ENCODE peak calls at places on chromosomes 2 and 18, in ten cellular contexts. S, O, Y, Z, F, R, X, L, D and K are unnamed samples.

GRCh38 chr2:158994920-158995676 is 26.7 kb downstream of the TANC1 start:
- DNase-seq in Z (no peak), F (peak; percentile 49), L (no peak), D (no peak), Y (no peak), O (no peak), X (no peak), R (no peak), S (peak; percentile 49), K (no peak)

GRCh38 chr2:176150338-176151198 is 782 bp upstream of the HOXD4 start:
- DNase-seq in Y (no peak), S (no peak), O (no peak), X (no peak), R (no peak), Z (no peak), L (no peak), D (no peak), F (no peak), K (no peak)

GRCh38 chr2:14543284-14543683 is 89.2 kb upstream of the LRATD1 start:
- DNase-seq in L (peak; percentile 24), R (no peak), Z (no peak), O (no peak), Y (no peak), X (no peak), F (no peak), S (peak; percentile 6), D (no peak), K (no peak)

GRCh38 chr2:236903978-236904377 is 181.7 kb upstream of the COPS8 start:
- DNase-seq in L (no peak), X (no peak), D (no peak), S (no peak), R (no peak), Y (no peak), O (no peak), Z (no peak), F (peak; percentile 69), K (no peak)

GRCh38 chr18:6401687-6402086 is 13.0 kb downstream of the L3MBTL4 start:
- DNase-seq in S (no peak), X (no peak), D (no peak), F (no peak), R (no peak), O (no peak), L (no peak), Y (no peak), Z (no peak), K (no peak)

GRCh38 chr2:121177905-121178304 is 107.1 kb downstream of the TFCP2L1 start:
- DNase-seq in L (no peak), Z (no peak), D (no peak), F (no peak), S (no peak), X (no peak), Y (no peak), O (no peak), R (no peak), K (no peak)

GRCh38 chr2:148031152-148031551 is 10.3 kb downstream of the MBD5 start:
- DNase-seq in S (no peak), X (no peak), L (no peak), Y (no peak), R (no peak), D (no peak), O (no peak), F (no peak), Z (no peak), K (no peak)

GRCh38 chr2:95073856-95074662 is 47.5 kb downstream of the MRPS5 start:
- DNase-seq in S (no peak), X (no peak), R (no peak), F (no peak), Z (no peak), Y (no peak), O (no peak), L (no peak), D (no peak), K (no peak)

GRCh38 chr2:180255981-180256380 is 248.9 kb upstream of the CWC22 start:
- DNase-seq in Y (no peak), X (no peak), S (no peak), Z (no peak), F (no peak), O (no peak), L (no peak), R (no peak), D (no peak), K (no peak)

GRCh38 chr2:241885701-241886643 is 16.4 kb downstream of the RTP5 start:
- DNase-seq in R (no peak), L (peak; percentile 53), F (no peak), Y (no peak), D (peak; percentile 67), O (no peak), Z (no peak), S (peak; percentile 13), X (no peak), K (no peak)

GRCh38 chr2:11822746-11823411 is 76.4 kb downstream of the LPIN1 start:
- DNase-seq in Z (no peak), F (peak; percentile 23), S (no peak), L (peak; percentile 56), D (no peak), R (no peak), O (no peak), X (no peak), Y (no peak), K (no peak)

GRCh38 chr2:160353166-160353565 is 140.4 kb downstream of the RBMS1 start:
- DNase-seq in Z (no peak), Y (no peak), S (no peak), D (no peak), F (no peak), O (no peak), X (peak; percentile 38), L (no peak), R (no peak), K (no peak)
- TF ChIP-seq CTCF in Z (no peak), Y (peak; percentile 70), S (no peak), D (peak; percentile 11), F (peak; percentile 13), O (no peak), X (peak; percentile 64), L (no peak), R (no peak), K (no peak)

GRCh38 chr2:24511894-24512293 is 20.8 kb downstream of the NCOA1 start:
- DNase-seq in S (no peak), L (no peak), F (no peak), Y (no peak), R (no peak), D (no peak), O (no peak), Z (no peak), X (no peak), K (no peak)
- TF ChIP-seq CTCF in S (no peak), L (no peak), F (no peak), Y (no peak), R (no peak), D (no peak), O (no peak), Z (no peak), X (no peak), K (no peak)

GRCh38 chr2:105339414-105339813 is 2.1 kb downstream of the C2orf49 start:
- DNase-seq in O (no peak), S (no peak), F (no peak), Z (no peak), D (no peak), R (no peak), Y (no peak), X (no peak), L (no peak), K (no peak)

DNA sequence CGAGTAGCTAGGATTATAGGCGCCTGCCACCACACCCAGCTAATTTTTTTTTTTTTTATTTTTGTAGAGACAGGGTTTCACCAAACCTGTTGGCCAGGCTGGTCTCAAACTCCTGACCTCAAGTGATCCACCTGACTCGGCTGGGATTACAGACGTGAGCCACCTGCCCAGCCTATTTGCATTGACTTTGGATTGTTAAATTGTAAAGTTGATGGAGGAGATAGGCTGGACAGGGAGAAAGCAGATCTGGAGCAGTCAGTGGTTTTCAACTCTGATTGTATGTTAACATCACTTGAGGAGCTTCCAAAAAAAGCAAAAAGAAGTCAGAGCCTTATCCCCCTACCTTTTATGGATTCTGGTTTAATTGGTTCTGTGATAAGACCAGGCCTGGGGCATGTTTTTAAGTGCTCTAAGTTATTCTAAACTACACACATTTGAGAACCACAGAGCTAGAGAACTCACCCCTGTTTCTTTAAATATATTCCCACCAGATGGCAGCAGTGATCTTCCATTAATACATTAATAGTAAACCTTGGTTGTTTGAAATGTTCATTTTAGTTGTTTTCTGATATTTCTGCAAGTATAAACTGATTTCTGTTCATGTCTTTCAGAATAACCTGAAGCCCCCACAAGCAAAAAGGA is 7.5 kb downstream of the C2orf49 start:
- DNase-seq in D (no peak), Z (no peak), R (no peak), L (no peak), S (peak; percentile 65), O (no peak), Y (no peak), F (peak; percentile 52), X (no peak), K (no peak)
- TF ChIP-seq CTCF in D (no peak), Z (no peak), R (peak; percentile 11), L (no peak), S (peak; percentile 25), O (no peak), Y (peak; percentile 84), F (peak; percentile 53), X (peak; percentile 34), K (peak; percentile 31)

GRCh38 chr2:108943067-108943350 is 46.0 kb downstream of the EDAR start:
- DNase-seq in Y (no peak), D (no peak), X (no peak), R (no peak), S (no peak), F (no peak), Z (no peak), O (no peak), L (no peak), K (no peak)

GRCh38 chr2:108946442-108946841 is 42.6 kb downstream of the EDAR start:
- DNase-seq in S (no peak), Z (no peak), R (peak; percentile 7), X (no peak), L (no peak), F (no peak), O (no peak), D (no peak), Y (no peak), K (no peak)

GRCh38 chr2:108942231-108943066 is 46.6 kb downstream of the EDAR start:
- DNase-seq in Z (no peak), O (no peak), F (no peak), R (peak; percentile 19), Y (no peak), L (no peak), S (no peak), D (no peak), X (no peak), K (no peak)

GRCh38 chr2:108945969-108946368 is 43.1 kb downstream of the EDAR start:
- DNase-seq in Z (no peak), O (no peak), L (peak; percentile 65), S (no peak), F (no peak), R (peak; percentile 29), X (no peak), Y (no peak), D (no peak), K (no peak)

DNA sequence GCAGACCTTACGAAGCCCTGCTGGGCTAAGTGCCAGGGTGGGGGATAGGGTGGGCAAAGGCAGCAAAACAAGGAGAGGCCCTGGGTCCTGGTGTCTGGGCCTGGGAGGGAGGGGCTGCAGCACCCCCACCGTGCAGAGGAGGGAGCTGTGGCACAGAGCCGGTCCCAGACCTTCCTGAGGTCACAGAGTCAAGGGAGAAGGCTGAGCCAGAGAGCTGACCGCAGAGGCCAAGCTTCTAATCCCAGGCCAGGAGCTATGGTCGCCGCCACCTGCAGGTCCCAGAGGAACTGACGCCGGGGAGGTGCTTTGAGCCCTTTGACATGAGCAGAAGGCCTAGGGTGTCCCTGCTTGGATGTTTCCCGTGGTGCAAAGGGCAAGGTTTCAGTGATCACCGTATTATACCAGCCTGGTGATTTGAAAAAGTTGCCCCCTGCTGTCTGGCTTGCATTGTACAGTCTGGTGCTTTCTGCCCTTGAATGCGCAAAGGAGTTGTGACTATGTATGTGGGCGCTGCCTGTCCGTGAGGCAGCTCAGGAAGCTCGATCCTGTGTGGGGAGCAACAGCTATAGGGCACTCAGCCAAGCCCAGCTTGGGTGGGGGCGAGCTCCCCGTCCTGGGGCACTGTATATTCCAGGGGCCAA is 44.3 kb downstream of the EDAR start:
- DNase-seq in L (no peak), R (peak; percentile 51), F (no peak), X (no peak), O (peak; percentile 6), S (no peak), Y (no peak), Z (no peak), D (no peak), K (no peak)
- TF ChIP-seq CTCF in L (no peak), R (no peak), F (no peak), X (no peak), O (no peak), S (no peak), Y (peak; percentile 13), Z (no peak), D (no peak), K (no peak)